ENCODE peak calls at places on chromosome 13, in six cellular contexts. Z is IMR-90, U is HCT116, I is upper lobe of left lung, D is right lobe of liver, K is GM12878. O is an unnamed sample.

GRCh38 chr13:50521750-50522149 is 321.7 kb downstream of the DLEU7 start:
- ATAC-seq in Z (peak; percentile 50), U (no peak), I (peak; percentile 56), D (peak; percentile 74), K (no peak), O (peak; percentile 83)

GRCh38 chr13:90951663-90952062 is 395.8 kb upstream of the MIR17HG start:
- ATAC-seq in Z (no peak), U (no peak), I (no peak), D (no peak), K (no peak), O (no peak)

GRCh38 chr13:113634279-113635047 is 23.5 kb downstream of the ATP4B start:
- ATAC-seq in Z (no peak), U (no peak), I (no peak), D (no peak), K (no peak), O (no peak)

GRCh38 chr13:20342326-20342725 is 110.2 kb upstream of the GJB6 start:
- ATAC-seq in Z (no peak), U (no peak), I (no peak), D (no peak), K (no peak), O (no peak)

GRCh38 chr13:59750860-59751259 is 412.9 kb downstream of the DIAPH3 start:
- ATAC-seq in Z (peak; percentile 81), U (no peak), I (no peak), D (no peak), K (no peak), O (peak; percentile 25)

GRCh38 chr13:105971720-105972119 is 563.7 kb downstream of the EFNB2 start:
- ATAC-seq in Z (no peak), U (no peak), I (no peak), D (no peak), K (no peak), O (no peak)

GRCh38 chr13:24233351-24233901 is 72.9 kb downstream of the SPATA13 start:
- ATAC-seq in Z (peak; percentile 74), U (no peak), I (no peak), D (no peak), K (peak; percentile 58), O (no peak)

GRCh38 chr13:74550039-74550438 is 415.8 kb upstream of the KLF12 start:
- ATAC-seq in Z (no peak), U (no peak), I (no peak), D (no peak), K (peak; percentile 27), O (no peak)

GRCh38 chr13:91323349-91323748 is 24.1 kb upstream of the MIR17HG start:
- ATAC-seq in Z (no peak), U (no peak), I (no peak), D (no peak), K (peak; percentile 62), O (no peak)

GRCh38 chr13:24184855-24185254 is 24.3 kb downstream of the SPATA13 start:
- ATAC-seq in Z (no peak), U (no peak), I (no peak), D (peak; percentile 3), K (no peak), O (no peak)

GRCh38 chr13:79534596-79534995 is 53.6 kb downstream of the NDFIP2 start:
- ATAC-seq in Z (peak; percentile 53), U (no peak), I (no peak), D (no peak), K (no peak), O (no peak)

GRCh38 chr13:65112123-65113075 is 2117.7 kb downstream of the PCDH9 start:
- ATAC-seq in Z (peak; percentile 84), U (peak; percentile 63), I (no peak), D (no peak), K (no peak), O (no peak)

GRCh38 chr13:94263038-94263437 is 216.4 kb downstream of the DCT start:
- ATAC-seq in Z (no peak), U (no peak), I (no peak), D (no peak), K (no peak), O (no peak)

GRCh38 chr13:81779896-81780295 is 1439.0 kb upstream of the SPRY2 start:
- ATAC-seq in Z (no peak), U (no peak), I (no peak), D (no peak), K (no peak), O (no peak)

GRCh38 chr13:112062619-112063308 is 4.2 kb upstream of the SOX1 start:
- ATAC-seq in Z (no peak), U (no peak), I (no peak), D (no peak), K (no peak), O (no peak)

GRCh38 chr13:44803390-44803789 is 185.9 kb downstream of the NUFIP1 start:
- ATAC-seq in Z (no peak), U (no peak), I (no peak), D (no peak), K (no peak), O (no peak)

GRCh38 chr13:106096661-106097092 is 438.8 kb downstream of the EFNB2 start:
- ATAC-seq in Z (no peak), U (peak; percentile 77), I (no peak), D (no peak), K (no peak), O (no peak)

GRCh38 chr13:83190020-83190419 is 692.3 kb downstream of the SLITRK1 start:
- ATAC-seq in Z (no peak), U (no peak), I (no peak), D (no peak), K (no peak), O (no peak)

GRCh38 chr13:114067886-114068722 is 64.3 kb downstream of the RASA3 start:
- ATAC-seq in Z (no peak), U (no peak), I (no peak), D (no peak), K (peak; percentile 52), O (no peak)

GRCh38 chr13:99922631-99923404 is 48.7 kb downstream of the ZIC5 start:
- ATAC-seq in Z (no peak), U (no peak), I (no peak), D (peak; percentile 14), K (no peak), O (no peak)

GRCh38 chr13:80337706-80338105 is 3.2 kb downstream of the SPRY2 start:
- ATAC-seq in Z (no peak), U (no peak), I (no peak), D (no peak), K (no peak), O (no peak)

GRCh38 chr13:112851107-112852046 is 117.6 kb upstream of the MCF2L start:
- ATAC-seq in Z (no peak), U (no peak), I (no peak), D (no peak), K (no peak), O (no peak)

GRCh38 chr13:75442736-75443234 is 39.2 kb downstream of the TBC1D4 start:
- ATAC-seq in Z (peak; percentile 68), U (no peak), I (no peak), D (peak; percentile 61), K (peak; percentile 17), O (no peak)

GRCh38 chr13:73998631-73999030 is 135.6 kb downstream of the KLF12 start:
- ATAC-seq in Z (no peak), U (no peak), I (no peak), D (no peak), K (peak; percentile 61), O (no peak)

GRCh38 chr13:82062772-82063171 is 1721.8 kb upstream of the SPRY2 start:
- ATAC-seq in Z (no peak), U (no peak), I (no peak), D (no peak), K (no peak), O (no peak)

GRCh38 chr13:44932171-44932849 is 57.0 kb downstream of the NUFIP1 start:
- ATAC-seq in Z (peak; percentile 64), U (no peak), I (no peak), D (no peak), K (no peak), O (peak; percentile 44)

GRCh38 chr13:27712421-27712820 is 79.9 kb upstream of the GSX1 start:
- ATAC-seq in Z (no peak), U (peak; percentile 67), I (no peak), D (peak; percentile 90), K (no peak), O (no peak)

GRCh38 chr13:109565877-109566276 is 220.5 kb downstream of the IRS2 start:
- ATAC-seq in Z (no peak), U (no peak), I (no peak), D (no peak), K (no peak), O (no peak)
- TF ChIP-seq POLR2A in Z (no peak), U (no peak), I (no peak), D (no peak), K (no peak), O (no peak)

GRCh38 chr13:41059896-41060722 is 1.2 kb upstream of the WBP4 start:
- ATAC-seq in Z (peak; percentile 51), U (peak; percentile 57), I (peak; percentile 88), D (peak; percentile 80), K (peak; percentile 67), O (peak; percentile 70)
- TF ChIP-seq POLR2A in Z (peak; percentile 75), U (peak; percentile 73), I (peak; percentile 53), D (peak; percentile 65), K (peak; percentile 74), O (peak; percentile 73)

DNA sequence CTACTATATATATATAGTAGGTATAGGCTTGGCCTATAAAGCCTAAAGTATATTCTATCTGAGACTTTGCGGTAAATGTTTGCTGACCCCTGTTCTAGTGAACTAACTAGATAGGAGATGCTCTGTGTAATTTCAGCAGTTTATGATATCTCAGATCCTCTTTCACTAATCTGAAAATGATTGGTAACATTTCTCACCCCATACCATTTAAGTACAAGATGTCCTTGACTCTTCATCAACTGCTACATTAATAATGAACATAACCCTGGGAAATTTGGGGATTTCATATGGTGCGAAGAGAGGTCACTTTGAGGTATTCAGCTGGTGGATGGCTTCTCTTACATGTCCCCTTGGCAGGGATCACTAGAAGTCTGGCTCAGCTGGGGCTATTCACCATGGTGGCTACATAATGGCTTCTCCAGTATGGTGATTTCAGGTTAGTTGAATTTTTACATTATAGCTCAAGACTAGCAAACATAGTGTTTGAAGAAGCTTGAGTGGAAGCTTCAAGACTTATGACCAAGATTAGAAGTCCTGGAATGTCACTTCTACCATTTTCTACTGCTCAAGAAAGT is 103.6 kb upstream of the MYCBP2 start:
- ATAC-seq in Z (no peak), U (no peak), I (no peak), D (no peak), K (peak; percentile 52), O (no peak)
- TF ChIP-seq POLR2A in Z (no peak), U (no peak), I (no peak), D (no peak), K (no peak), O (no peak)

DNA sequence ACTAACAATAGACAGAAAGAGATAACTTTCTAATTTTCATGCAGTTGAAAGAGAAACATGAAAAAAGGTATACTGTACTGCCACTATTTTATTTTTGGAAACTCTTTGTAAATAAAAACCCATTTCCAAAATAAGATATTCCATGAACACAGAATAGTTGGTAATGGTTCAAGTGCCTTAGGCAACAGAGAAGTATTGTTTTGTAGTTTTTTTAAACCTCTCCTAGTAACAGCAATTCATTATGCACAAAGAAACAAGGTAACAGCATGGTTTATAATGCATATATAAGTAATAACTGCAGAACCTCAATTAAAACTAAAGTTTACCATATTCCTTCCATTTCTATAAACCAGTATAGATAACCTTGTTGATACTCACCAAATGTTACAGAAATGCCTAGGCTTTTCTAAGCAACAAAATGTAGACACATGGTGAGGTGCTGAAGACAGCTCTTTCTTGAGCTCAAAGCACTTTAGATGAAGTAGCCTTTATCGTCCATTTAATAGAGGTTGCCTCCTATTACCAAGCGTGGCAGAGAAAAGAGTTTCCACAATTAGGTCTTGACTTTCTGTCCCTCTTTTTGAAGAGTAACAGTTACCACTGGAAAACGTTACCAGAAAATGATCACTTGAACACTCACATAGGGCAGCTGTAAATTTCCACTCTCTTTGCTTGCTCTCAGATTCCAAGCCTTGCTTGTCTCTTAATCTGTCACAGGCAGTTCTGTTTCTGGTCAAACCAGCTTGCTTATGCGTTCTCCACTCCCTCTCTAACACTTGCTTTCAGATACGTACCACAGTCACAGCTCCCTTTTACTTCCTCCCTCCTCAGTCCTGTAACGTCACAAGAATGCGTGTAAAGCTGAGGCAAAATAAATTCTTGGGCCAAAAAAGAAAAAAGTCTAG is 42.9 kb downstream of the CAB39L start:
- ATAC-seq in Z (peak; percentile 98), U (no peak), I (peak; percentile 91), D (peak; percentile 63), K (peak; percentile 39), O (peak; percentile 96)
- TF ChIP-seq POLR2A in Z (no peak), U (no peak), I (peak; percentile 55), D (no peak), K (no peak), O (peak; percentile 60)